ENCODE peak calls at places on chromosome 19, in eight cellular contexts. One of them, this sample, is unnamed.

GRCh38 chr19:54551950-54552912 is 21.4 kb upstream of the LILRA2 start:
- DNase-seq in mucosa of descending colon: no peak
- DNase-seq in Caco-2: no peak
- DNase-seq in pancreas: peak
- DNase-seq in fibroblast of the aortic adventitia: no peak
- DNase-seq in left ventricle myocardium inferior: peak
- DNase-seq in Peyer's patch: no peak
- DNase-seq in OCI-LY7: no peak
- DNase-seq in this sample: no peak

GRCh38 chr19:3543150-3544053 is 4.4 kb downstream of the TEKTIP1 start:
- DNase-seq in mucosa of descending colon: peak
- DNase-seq in Caco-2: no peak
- DNase-seq in pancreas: no peak
- DNase-seq in fibroblast of the aortic adventitia: no peak
- DNase-seq in left ventricle myocardium inferior: no peak
- DNase-seq in Peyer's patch: no peak
- DNase-seq in OCI-LY7: no peak
- DNase-seq in this sample: no peak

GRCh38 chr19:48445256-48445605 is 552 bp upstream of the GRWD1 start:
- DNase-seq in mucosa of descending colon: no peak
- DNase-seq in Caco-2: peak
- DNase-seq in pancreas: no peak
- DNase-seq in fibroblast of the aortic adventitia: peak
- DNase-seq in left ventricle myocardium inferior: no peak
- DNase-seq in Peyer's patch: no peak
- DNase-seq in OCI-LY7: no peak
- DNase-seq in this sample: no peak

GRCh38 chr19:938233-938923 is 12.5 kb downstream of the ARID3A start:
- DNase-seq in mucosa of descending colon: no peak
- DNase-seq in Caco-2: no peak
- DNase-seq in pancreas: no peak
- DNase-seq in fibroblast of the aortic adventitia: no peak
- DNase-seq in left ventricle myocardium inferior: no peak
- DNase-seq in Peyer's patch: no peak
- DNase-seq in OCI-LY7: no peak
- DNase-seq in this sample: no peak

GRCh38 chr19:53868091-53868891 is 608 bp downstream of the MYADM start:
- DNase-seq in mucosa of descending colon: peak
- DNase-seq in Caco-2: peak
- DNase-seq in pancreas: peak
- DNase-seq in fibroblast of the aortic adventitia: peak
- DNase-seq in left ventricle myocardium inferior: peak
- DNase-seq in Peyer's patch: no peak
- DNase-seq in OCI-LY7: no peak
- DNase-seq in this sample: peak

GRCh38 chr19:52086481-52086880 is 9.1 kb downstream of the ZNF841 start:
- DNase-seq in mucosa of descending colon: no peak
- DNase-seq in Caco-2: no peak
- DNase-seq in pancreas: no peak
- DNase-seq in fibroblast of the aortic adventitia: peak
- DNase-seq in left ventricle myocardium inferior: no peak
- DNase-seq in Peyer's patch: no peak
- DNase-seq in OCI-LY7: no peak
- DNase-seq in this sample: no peak

GRCh38 chr19:45955905-45956608 is 17.6 kb downstream of the NOVA2 start:
- DNase-seq in mucosa of descending colon: no peak
- DNase-seq in Caco-2: no peak
- DNase-seq in pancreas: no peak
- DNase-seq in fibroblast of the aortic adventitia: peak
- DNase-seq in left ventricle myocardium inferior: peak
- DNase-seq in Peyer's patch: no peak
- DNase-seq in OCI-LY7: no peak
- DNase-seq in this sample: no peak

GRCh38 chr19:2536461-2536860 is 60.5 kb downstream of the GADD45B start:
- DNase-seq in mucosa of descending colon: peak
- DNase-seq in Caco-2: no peak
- DNase-seq in pancreas: no peak
- DNase-seq in fibroblast of the aortic adventitia: peak
- DNase-seq in left ventricle myocardium inferior: no peak
- DNase-seq in Peyer's patch: no peak
- DNase-seq in OCI-LY7: no peak
- DNase-seq in this sample: no peak

GRCh38 chr19:16285769-16286564 is 38.7 kb upstream of the KLF2 start:
- DNase-seq in mucosa of descending colon: no peak
- DNase-seq in Caco-2: no peak
- DNase-seq in pancreas: no peak
- DNase-seq in fibroblast of the aortic adventitia: no peak
- DNase-seq in left ventricle myocardium inferior: no peak
- DNase-seq in Peyer's patch: no peak
- DNase-seq in OCI-LY7: no peak
- DNase-seq in this sample: no peak

GRCh38 chr19:20077791-20078463 is at the start of gene ZNF90:
- DNase-seq in mucosa of descending colon: peak
- DNase-seq in Caco-2: peak
- DNase-seq in pancreas: peak
- DNase-seq in fibroblast of the aortic adventitia: peak
- DNase-seq in left ventricle myocardium inferior: peak
- DNase-seq in Peyer's patch: peak
- DNase-seq in OCI-LY7: peak
- DNase-seq in this sample: peak

GRCh38 chr19:5627395-5627904 is 4.6 kb downstream of the SAFB start:
- DNase-seq in mucosa of descending colon: peak
- DNase-seq in Caco-2: no peak
- DNase-seq in pancreas: peak
- DNase-seq in fibroblast of the aortic adventitia: peak
- DNase-seq in left ventricle myocardium inferior: peak
- DNase-seq in Peyer's patch: peak
- DNase-seq in OCI-LY7: peak
- DNase-seq in this sample: no peak

GRCh38 chr19:29263305-29264080 is 50.5 kb upstream of the UQCRFS1 start:
- DNase-seq in mucosa of descending colon: no peak
- DNase-seq in Caco-2: peak
- DNase-seq in pancreas: no peak
- DNase-seq in fibroblast of the aortic adventitia: peak
- DNase-seq in left ventricle myocardium inferior: peak
- DNase-seq in Peyer's patch: peak
- DNase-seq in OCI-LY7: peak
- DNase-seq in this sample: peak

GRCh38 chr19:3284759-3285646 is 60.5 kb downstream of the CELF5 start:
- DNase-seq in mucosa of descending colon: peak
- DNase-seq in Caco-2: peak
- DNase-seq in pancreas: peak
- DNase-seq in fibroblast of the aortic adventitia: peak
- DNase-seq in left ventricle myocardium inferior: peak
- DNase-seq in Peyer's patch: peak
- DNase-seq in OCI-LY7: peak
- DNase-seq in this sample: no peak

GRCh38 chr19:29537181-29537580 is 11.4 kb downstream of the VSTM2B start:
- DNase-seq in mucosa of descending colon: no peak
- DNase-seq in Caco-2: peak
- DNase-seq in pancreas: no peak
- DNase-seq in fibroblast of the aortic adventitia: no peak
- DNase-seq in left ventricle myocardium inferior: no peak
- DNase-seq in Peyer's patch: no peak
- DNase-seq in OCI-LY7: no peak
- DNase-seq in this sample: no peak

GRCh38 chr19:33376423-33376822 is 2.9 kb downstream of the CEBPG start:
- DNase-seq in mucosa of descending colon: peak
- DNase-seq in Caco-2: no peak
- DNase-seq in pancreas: no peak
- DNase-seq in fibroblast of the aortic adventitia: peak
- DNase-seq in left ventricle myocardium inferior: peak
- DNase-seq in Peyer's patch: no peak
- DNase-seq in OCI-LY7: no peak
- DNase-seq in this sample: no peak

GRCh38 chr19:49749055-49749716 is 13.9 kb downstream of the TSKS start:
- DNase-seq in mucosa of descending colon: no peak
- DNase-seq in Caco-2: no peak
- DNase-seq in pancreas: no peak
- DNase-seq in fibroblast of the aortic adventitia: no peak
- DNase-seq in left ventricle myocardium inferior: no peak
- DNase-seq in Peyer's patch: no peak
- DNase-seq in OCI-LY7: peak
- DNase-seq in this sample: no peak

GRCh38 chr19:6187374-6187773 is 51.9 kb downstream of the ACSBG2 start:
- DNase-seq in mucosa of descending colon: no peak
- DNase-seq in Caco-2: no peak
- DNase-seq in pancreas: no peak
- DNase-seq in fibroblast of the aortic adventitia: no peak
- DNase-seq in left ventricle myocardium inferior: no peak
- DNase-seq in Peyer's patch: no peak
- DNase-seq in OCI-LY7: no peak
- DNase-seq in this sample: peak

GRCh38 chr19:38093587-38093986 is 130.4 kb downstream of the DPF1 start:
- DNase-seq in mucosa of descending colon: no peak
- DNase-seq in Caco-2: no peak
- DNase-seq in pancreas: no peak
- DNase-seq in fibroblast of the aortic adventitia: no peak
- DNase-seq in left ventricle myocardium inferior: peak
- DNase-seq in Peyer's patch: no peak
- DNase-seq in OCI-LY7: no peak
- DNase-seq in this sample: no peak

GRCh38 chr19:45244133-45244532 is 1.1 kb downstream of the EXOC3L2 start:
- DNase-seq in mucosa of descending colon: no peak
- DNase-seq in Caco-2: no peak
- DNase-seq in pancreas: no peak
- DNase-seq in fibroblast of the aortic adventitia: no peak
- DNase-seq in left ventricle myocardium inferior: no peak
- DNase-seq in Peyer's patch: no peak
- DNase-seq in OCI-LY7: no peak
- DNase-seq in this sample: no peak

DNA sequence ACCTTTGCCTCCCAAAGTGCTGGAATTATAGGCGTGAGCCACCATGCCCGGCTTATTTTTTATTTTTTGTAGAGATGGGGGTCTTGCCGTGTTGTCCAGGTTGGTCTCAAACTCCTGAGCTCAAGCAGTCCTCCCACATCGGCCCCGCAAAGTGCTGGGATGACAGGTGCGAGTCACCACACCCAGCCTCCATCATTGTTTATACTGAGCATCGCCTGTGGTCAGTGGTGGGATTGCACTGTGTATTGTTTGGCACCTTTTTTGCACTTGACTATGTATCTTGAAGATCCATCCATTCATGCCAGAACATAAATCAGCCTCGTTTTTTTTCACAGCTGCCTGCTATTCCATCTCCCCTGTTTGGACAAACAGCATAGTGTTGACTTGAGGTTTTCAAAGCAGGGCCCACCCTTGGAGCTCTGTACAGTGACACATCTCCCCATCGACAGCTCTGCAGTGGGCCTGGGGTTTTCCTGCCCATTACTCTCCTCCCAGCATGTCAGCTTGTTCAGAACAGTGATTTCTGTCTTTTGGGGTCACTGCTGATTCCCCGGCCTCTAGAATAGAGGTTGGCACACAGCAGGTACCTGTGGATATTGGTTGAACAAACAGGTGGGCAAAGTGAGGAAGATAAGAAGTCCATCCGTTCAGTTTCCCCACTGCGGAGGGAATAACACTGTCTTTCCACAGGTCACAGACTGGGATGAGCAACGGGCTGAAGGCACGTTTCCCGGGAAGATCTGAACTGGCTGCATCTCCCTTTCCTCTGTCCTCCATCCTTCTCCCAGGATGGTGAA is 8.2 kb upstream of the UPK1A start:
- DNase-seq in mucosa of descending colon: no peak
- DNase-seq in Caco-2: no peak
- DNase-seq in pancreas: no peak
- DNase-seq in fibroblast of the aortic adventitia: no peak
- DNase-seq in left ventricle myocardium inferior: no peak
- DNase-seq in Peyer's patch: no peak
- DNase-seq in OCI-LY7: no peak
- DNase-seq in this sample: no peak
- TF ChIP-seq CTCF in mucosa of descending colon: no peak
- TF ChIP-seq CTCF in Caco-2: peak
- TF ChIP-seq CTCF in pancreas: no peak
- TF ChIP-seq CTCF in fibroblast of the aortic adventitia: peak
- TF ChIP-seq CTCF in left ventricle myocardium inferior: no peak
- TF ChIP-seq CTCF in Peyer's patch: peak
- TF ChIP-seq CTCF in OCI-LY7: peak
- TF ChIP-seq CTCF in this sample: no peak

GRCh38 chr19:18320865-18321728 is 1.8 kb downstream of the LSM4 start:
- DNase-seq in mucosa of descending colon: peak
- DNase-seq in Caco-2: no peak
- DNase-seq in pancreas: no peak
- DNase-seq in fibroblast of the aortic adventitia: no peak
- DNase-seq in left ventricle myocardium inferior: peak
- DNase-seq in Peyer's patch: no peak
- DNase-seq in OCI-LY7: no peak
- DNase-seq in this sample: no peak
- H3K4me3 ChIP-seq in mucosa of descending colon: no peak
- H3K4me3 ChIP-seq in Caco-2: no peak
- H3K4me3 ChIP-seq in pancreas: no peak
- H3K4me3 ChIP-seq in fibroblast of the aortic adventitia: no peak
- H3K4me3 ChIP-seq in left ventricle myocardium inferior: no peak
- H3K4me3 ChIP-seq in Peyer's patch: peak
- H3K4me3 ChIP-seq in OCI-LY7: peak
- H3K4me3 ChIP-seq in this sample: peak

DNA sequence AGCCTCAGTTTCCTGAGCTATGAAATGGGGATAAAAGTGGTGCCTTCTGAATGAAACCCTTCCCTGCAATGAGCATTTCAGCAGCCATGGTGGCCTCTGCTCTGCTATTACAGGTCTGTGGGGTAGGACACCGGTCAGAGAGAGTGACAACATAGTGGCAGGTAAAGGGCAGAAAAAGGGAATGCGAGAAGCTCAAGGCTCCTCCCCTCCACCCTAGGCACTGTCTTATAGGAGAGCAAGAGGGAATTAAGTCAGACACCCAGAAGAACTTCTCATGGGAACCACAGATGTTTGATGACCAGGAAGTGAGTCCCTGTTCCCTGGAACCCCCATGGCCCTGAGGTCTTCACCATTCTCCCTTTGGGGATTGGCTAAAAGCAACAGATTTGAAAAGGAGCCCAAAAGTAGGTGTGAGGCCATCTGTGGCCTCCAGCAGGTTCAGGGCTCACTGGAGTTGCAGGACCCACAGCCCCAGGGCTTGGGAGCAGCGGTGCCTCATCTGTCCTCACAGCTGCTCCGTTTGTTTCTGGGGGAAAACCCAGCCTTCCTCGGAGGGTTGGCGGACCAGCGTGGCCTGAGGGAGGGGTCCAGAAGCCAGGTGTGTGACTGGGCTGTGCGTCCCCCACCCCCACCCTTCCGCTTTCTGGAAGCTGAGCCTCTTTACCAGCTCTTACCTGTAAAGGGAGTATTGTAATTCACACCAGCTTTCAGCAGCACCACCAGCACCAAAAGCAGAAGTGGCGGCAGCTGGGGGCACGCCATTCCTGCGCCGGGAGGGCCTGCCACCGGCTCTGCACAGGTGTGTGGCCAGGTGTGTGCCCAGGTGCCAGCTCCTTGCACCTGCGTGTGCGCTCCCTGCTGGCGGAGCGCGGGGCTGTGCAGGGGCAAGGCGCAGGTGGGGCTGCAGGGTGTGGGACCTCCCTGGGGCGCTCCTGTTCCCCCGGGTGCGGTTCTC is 19.4 kb downstream of the IQCN start:
- DNase-seq in mucosa of descending colon: peak
- DNase-seq in Caco-2: no peak
- DNase-seq in pancreas: no peak
- DNase-seq in fibroblast of the aortic adventitia: no peak
- DNase-seq in left ventricle myocardium inferior: no peak
- DNase-seq in Peyer's patch: peak
- DNase-seq in OCI-LY7: peak
- DNase-seq in this sample: no peak
- TF ChIP-seq CTCF in mucosa of descending colon: peak
- TF ChIP-seq CTCF in Caco-2: peak
- TF ChIP-seq CTCF in pancreas: peak
- TF ChIP-seq CTCF in fibroblast of the aortic adventitia: no peak
- TF ChIP-seq CTCF in left ventricle myocardium inferior: no peak
- TF ChIP-seq CTCF in Peyer's patch: peak
- TF ChIP-seq CTCF in OCI-LY7: peak
- TF ChIP-seq CTCF in this sample: no peak

GRCh38 chr19:58474997-58475713 is 997 bp upstream of the ZNF446 start:
- DNase-seq in mucosa of descending colon: no peak
- DNase-seq in Caco-2: no peak
- DNase-seq in pancreas: no peak
- DNase-seq in fibroblast of the aortic adventitia: no peak
- DNase-seq in left ventricle myocardium inferior: no peak
- DNase-seq in Peyer's patch: no peak
- DNase-seq in OCI-LY7: no peak
- DNase-seq in this sample: no peak
- H3K4me3 ChIP-seq in mucosa of descending colon: peak
- H3K4me3 ChIP-seq in Caco-2: peak
- H3K4me3 ChIP-seq in pancreas: peak
- H3K4me3 ChIP-seq in fibroblast of the aortic adventitia: peak
- H3K4me3 ChIP-seq in left ventricle myocardium inferior: peak
- H3K4me3 ChIP-seq in Peyer's patch: peak
- H3K4me3 ChIP-seq in OCI-LY7: peak
- H3K4me3 ChIP-seq in this sample: peak

This sample was measured in coronary artery.